ENCODE peak calls at places on chromosomes 7 and 10, in five cellular contexts. S, G, E, N and Y are unnamed samples.

GRCh38 chr7:139999516-139999915 is 63.2 kb downstream of the PARP12 start:
- DNase-seq in N (no peak), S (no peak), G (no peak), E (no peak), Y (no peak)

GRCh38 chr10:7956508-7956907 is 98.0 kb upstream of the GATA3 start:
- DNase-seq in E (no peak), S (no peak), N (no peak), G (peak; percentile 26), Y (peak; percentile 62)

GRCh38 chr10:23742368-23742767 is 303.5 kb downstream of the OTUD1 start:
- DNase-seq in E (no peak), G (peak; percentile 82), N (no peak), S (no peak), Y (no peak)

GRCh38 chr10:112969542-112969941 is 19.5 kb downstream of the TCF7L2 start:
- DNase-seq in S (no peak), G (no peak), E (no peak), N (no peak), Y (no peak)

GRCh38 chr7:130441408-130441854 is 615 bp upstream of the CEP41 start:
- DNase-seq in N (no peak), S (peak; percentile 35), E (no peak), G (peak; percentile 10), Y (no peak)

GRCh38 chr7:139771001-139771956 is 6.5 kb downstream of the HIPK2 start:
- DNase-seq in G (no peak), S (no peak), N (peak; percentile 53), E (no peak), Y (no peak)

GRCh38 chr10:11005626-11006427 is 11.8 kb upstream of the CELF2 start:
- DNase-seq in N (no peak), E (no peak), G (no peak), S (no peak), Y (no peak)

GRCh38 chr7:148987010-148987750 is 41.1 kb downstream of the PDIA4 start:
- DNase-seq in G (peak; percentile 94), N (peak; percentile 75), S (peak; percentile 71), E (peak; percentile 81), Y (peak; percentile 91)

GRCh38 chr7:99822731-99823718 is 4.8 kb upstream of the CYP3A43 start:
- DNase-seq in G (no peak), E (no peak), N (no peak), S (no peak), Y (no peak)

GRCh38 chr7:138898255-138898654 is 82.9 kb downstream of the KIAA1549 start:
- DNase-seq in G (no peak), S (no peak), E (no peak), N (no peak), Y (peak; percentile 32)

GRCh38 chr10:31477584-31477983 is 158.6 kb downstream of the ZEB1 start:
- DNase-seq in S (no peak), E (no peak), N (no peak), G (no peak), Y (no peak)

GRCh38 chr10:62076872-62077271 is 175.4 kb downstream of the ARID5B start:
- DNase-seq in E (no peak), G (no peak), S (no peak), N (no peak), Y (no peak)

GRCh38 chr10:73262105-73262730 is 9.8 kb upstream of the MRPS16 start:
- DNase-seq in E (no peak), G (no peak), N (no peak), S (no peak), Y (no peak)

GRCh38 chr10:110989016-110989415 is 69.6 kb downstream of the SHOC2 start:
- DNase-seq in N (no peak), G (no peak), E (no peak), S (no peak), Y (no peak)

GRCh38 chr10:75284097-75284485 is 48.3 kb upstream of the COMTD1 start:
- DNase-seq in E (no peak), S (no peak), G (no peak), N (no peak), Y (no peak)

GRCh38 chr7:44755698-44756627 is 7.3 kb downstream of the ZMIZ2 start:
- DNase-seq in S (no peak), E (no peak), G (no peak), N (no peak), Y (peak; percentile 9)

GRCh38 chr10:118430190-118430589 is 88.1 kb upstream of the FAM204A start:
- DNase-seq in G (no peak), N (no peak), E (no peak), S (no peak), Y (no peak)

GRCh38 chr7:74193054-74193453 is 16.8 kb upstream of the LAT2 start:
- DNase-seq in S (no peak), N (no peak), E (no peak), G (no peak), Y (no peak)

GRCh38 chr10:88810196-88810961 is 7.8 kb downstream of the LIPM start:
- DNase-seq in G (peak; percentile 60), E (no peak), N (peak; percentile 62), S (peak; percentile 36), Y (peak; percentile 27)

GRCh38 chr10:11776080-11776479 is 33.9 kb downstream of the ECHDC3 start:
- DNase-seq in N (no peak), S (no peak), E (no peak), G (no peak), Y (no peak)

GRCh38 chr10:103678104-103678526 is 177.3 kb downstream of the SH3PXD2A start:
- DNase-seq in N (peak; percentile 98), S (no peak), E (peak; percentile 86), G (peak; percentile 95), Y (peak; percentile 93)

GRCh38 chr7:132574281-132574680 is 2.0 kb downstream of the PLXNA4 start:
- DNase-seq in E (no peak), G (no peak), S (no peak), N (no peak), Y (no peak)

GRCh38 chr7:132576723-132577089 is 436 bp upstream of the PLXNA4 start:
- DNase-seq in N (no peak), G (no peak), E (peak; percentile 26), S (no peak), Y (peak; percentile 19)

GRCh38 chr7:132577206-132578049 is 1.2 kb upstream of the PLXNA4 start:
- DNase-seq in E (peak; percentile 83), S (peak; percentile 61), G (no peak), N (no peak), Y (peak; percentile 50)

GRCh38 chr7:132575987-132576722 is at the start of gene PLXNA4:
- DNase-seq in N (no peak), E (no peak), S (no peak), G (no peak), Y (peak; percentile 21)

DNA sequence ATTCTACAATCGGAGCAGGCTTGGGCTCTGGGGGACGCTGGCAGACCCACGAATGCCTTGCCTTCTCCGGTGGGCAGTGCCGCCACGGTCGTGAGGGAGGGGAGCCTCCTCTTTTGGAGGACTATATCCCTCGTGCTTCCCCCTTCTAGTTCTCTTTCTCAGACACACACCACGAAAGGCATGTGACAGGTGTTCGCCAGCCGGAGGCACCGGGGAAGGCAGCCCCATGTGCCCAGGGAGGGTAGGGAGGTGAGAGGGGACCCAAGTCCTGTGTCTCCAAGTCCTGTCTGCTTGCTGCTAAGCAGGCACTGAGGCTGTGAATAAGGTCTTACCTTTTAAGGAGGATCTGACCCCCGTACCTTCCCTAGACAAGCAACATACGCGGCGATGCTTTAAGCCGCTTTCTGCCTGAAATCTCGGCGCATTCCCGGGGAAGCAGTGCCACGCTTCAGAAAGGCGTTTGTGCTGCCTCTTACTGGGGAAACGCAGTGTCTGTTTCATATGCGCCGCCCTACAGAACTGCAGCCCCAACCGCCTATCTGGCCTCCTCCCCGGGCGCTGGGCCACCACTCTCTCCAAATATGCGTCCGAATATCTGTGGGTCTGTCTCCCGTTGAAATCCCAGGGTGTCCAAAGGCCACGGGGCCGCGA is 809 bp downstream of the PLXNA4 start:
- DNase-seq in G (no peak), N (no peak), S (peak; percentile 36), E (peak; percentile 63), Y (peak; percentile 34)
- TF ChIP-seq CTCF in G (no peak), N (no peak), S (no peak), E (peak; percentile 24), Y (no peak)

GRCh38 chr10:97185326-97186058 is at the start of gene SLIT1:
- DNase-seq in G (no peak), N (no peak), E (no peak), S (peak; percentile 28), Y (no peak)
- TF ChIP-seq CTCF in G (no peak), N (no peak), E (no peak), S (no peak), Y (no peak)

DNA sequence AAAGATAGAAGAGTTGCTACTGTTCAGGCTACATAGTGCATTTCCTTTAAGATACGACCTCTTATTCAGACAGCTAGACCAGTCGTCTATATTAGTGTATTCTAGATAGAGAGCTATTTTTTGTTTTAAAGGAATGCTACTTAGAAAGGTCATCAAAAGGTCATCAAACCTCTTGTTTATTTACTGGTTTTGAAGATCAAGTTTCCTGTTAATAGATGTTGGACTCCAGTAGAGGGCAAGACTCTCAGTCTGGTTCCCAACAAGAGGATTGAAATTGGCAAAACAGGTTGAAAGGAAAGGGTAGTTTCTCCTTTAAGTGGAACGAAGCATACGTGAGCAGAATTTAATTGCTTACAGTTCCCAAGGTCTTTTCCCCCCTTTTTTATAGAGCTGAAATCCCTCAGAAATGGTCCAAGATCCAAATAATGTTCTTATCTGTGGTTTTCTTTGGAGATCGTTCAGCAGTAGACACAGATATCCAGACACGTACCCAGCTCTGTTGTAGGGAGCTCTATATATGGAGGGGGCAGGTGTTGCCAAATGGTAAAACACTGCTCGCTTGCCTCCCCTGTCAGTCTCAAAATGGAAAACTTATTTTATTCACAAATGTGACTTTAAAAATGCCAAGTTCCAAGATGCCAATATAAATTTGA is 37.2 kb downstream of the BAMBI start:
- DNase-seq in N (no peak), G (no peak), E (no peak), S (no peak), Y (no peak)
- TF ChIP-seq CTCF in N (no peak), G (no peak), E (no peak), S (no peak), Y (no peak)

GRCh38 chr10:47440207-47440606 is 43.7 kb downstream of the ANXA8 start:
- DNase-seq in G (no peak), N (no peak), S (no peak), E (no peak), Y (no peak)

GRCh38 chr10:47443145-47443544 is 40.8 kb downstream of the ANXA8 start:
- DNase-seq in N (no peak), E (no peak), S (no peak), G (no peak), Y (no peak)

GRCh38 chr10:47441973-47442750 is 41.8 kb downstream of the ANXA8 start:
- DNase-seq in G (no peak), N (no peak), E (no peak), S (no peak), Y (no peak)

GRCh38 chr10:47435081-47435480 is 48.8 kb downstream of the ANXA8 start:
- DNase-seq in S (no peak), G (no peak), N (no peak), E (no peak), Y (no peak)

DNA sequence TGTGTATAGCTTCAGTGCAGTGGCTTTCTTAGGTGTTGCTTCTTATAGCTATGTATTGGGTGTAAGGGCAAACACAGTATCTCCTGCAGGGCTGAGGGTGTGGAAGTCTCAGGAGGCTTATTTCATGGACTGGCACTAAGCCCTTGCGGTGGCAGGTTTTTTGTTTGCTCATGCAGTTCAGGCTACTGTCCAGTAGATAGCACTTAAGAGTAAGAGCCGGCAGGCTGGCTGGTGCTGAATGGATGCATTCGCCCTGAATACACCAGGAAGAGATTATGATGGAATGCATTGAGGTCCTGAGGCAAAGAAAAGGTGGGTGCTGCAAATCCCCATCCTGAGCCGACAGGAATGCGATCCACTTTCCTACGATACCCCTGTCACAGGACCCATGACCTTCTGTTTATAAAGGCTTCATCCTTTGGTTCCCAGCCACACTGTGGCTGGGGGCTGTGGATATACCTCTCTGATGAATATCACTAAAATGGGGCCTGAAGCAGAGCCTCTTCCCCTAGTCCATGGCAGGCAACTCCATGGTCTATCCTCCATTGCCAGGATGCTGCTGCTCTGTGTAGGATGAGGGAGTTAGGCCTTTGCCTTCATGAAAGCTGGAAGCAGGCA is 44.9 kb downstream of the ANXA8 start:
- DNase-seq in S (peak; percentile 57), E (no peak), G (peak; percentile 2), N (peak; percentile 4), Y (no peak)
- TF ChIP-seq CTCF in S (peak; percentile 37), E (peak; percentile 37), G (no peak), N (peak; percentile 50), Y (peak; percentile 37)